ENCODE peak calls at places on chromosomes 12 and 14, in four cellular contexts. W, A, G and N are unnamed samples.

GRCh38 chr12:50363141-50363540 is 33.3 kb downstream of the FAM186A start:
- DNase-seq in G (no peak), A (no peak), W (no peak), N (no peak)

GRCh38 chr12:97177482-97177881 is 270.4 kb downstream of the NEDD1 start:
- DNase-seq in G (no peak), W (no peak), A (no peak), N (peak; percentile 72)

GRCh38 chr14:73008501-73008900 is 18.4 kb downstream of the ZFYVE1 start:
- DNase-seq in A (no peak), W (no peak), G (no peak), N (peak; percentile 71)

GRCh38 chr12:30928356-30929264 is 2.1 kb downstream of the TSPAN11 start:
- DNase-seq in W (no peak), A (peak; percentile 47), G (no peak), N (no peak)

GRCh38 chr12:112858776-112859175 is 48.0 kb upstream of the OAS1 start:
- DNase-seq in G (no peak), A (no peak), W (no peak), N (no peak)

GRCh38 chr14:87250992-87251391 is 742.0 kb downstream of the GALC start:
- DNase-seq in G (no peak), W (no peak), A (no peak), N (no peak)

GRCh38 chr14:60653388-60653690 is 4.1 kb upstream of the SIX1 start:
- DNase-seq in W (no peak), G (no peak), A (no peak), N (no peak)

GRCh38 chr14:71142375-71143038 is 235.2 kb downstream of the PCNX1 start:
- DNase-seq in A (no peak), W (peak; percentile 87), G (no peak), N (peak; percentile 95)

GRCh38 chr12:2765052-2765451 is 29.7 kb upstream of the FKBP4 start:
- DNase-seq in A (no peak), W (no peak), G (no peak), N (no peak)

GRCh38 chr14:89681086-89682018 is 264.3 kb upstream of the FOXN3 start:
- DNase-seq in W (no peak), G (no peak), A (no peak), N (no peak)

GRCh38 chr14:91356218-91356763 is 61.3 kb downstream of the CCDC88C start:
- DNase-seq in A (no peak), W (no peak), G (no peak), N (no peak)
- H3K4me3 ChIP-seq in A (no peak overlapping the region), W (no peak overlapping the region), G (no peak overlapping the region), N (no peak overlapping the region)

GRCh38 chr14:100074431-100075100 is 9.3 kb downstream of the EVL start:
- DNase-seq in W (no peak), G (no peak), A (no peak), N (no peak)

GRCh38 chr14:100070310-100070709 is 5.1 kb downstream of the EVL start:
- DNase-seq in G (no peak), A (no peak), W (no peak), N (no peak)

GRCh38 chr14:100072783-100073346 is 7.6 kb downstream of the EVL start:
- DNase-seq in A (no peak), W (no peak), G (no peak), N (no peak)

GRCh38 chr14:100069161-100069800 is 4.1 kb downstream of the EVL start:
- DNase-seq in W (no peak), A (no peak), G (no peak), N (no peak)

DNA sequence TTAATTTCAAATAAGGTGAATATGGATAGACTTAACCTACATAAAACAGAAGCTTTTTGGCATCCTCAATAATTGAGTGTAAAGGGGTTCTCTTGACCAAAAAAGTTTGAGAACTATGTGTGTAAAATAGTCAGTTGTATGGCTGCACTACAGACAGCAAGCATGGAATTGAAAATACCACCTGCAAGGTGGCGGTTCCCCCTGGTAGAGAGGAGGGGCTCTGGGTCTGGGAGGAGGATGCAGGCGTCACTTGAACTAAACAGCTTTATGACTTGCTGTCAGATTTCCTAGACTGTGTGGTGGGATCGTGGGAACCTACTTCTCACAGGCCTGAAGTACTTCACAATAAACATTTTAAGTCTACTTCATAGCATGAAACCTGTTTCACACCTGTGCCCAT is 6.3 kb downstream of the EVL start:
- DNase-seq in A (no peak), G (no peak), W (no peak), N (no peak)
- H3K4me3 ChIP-seq in A (no peak overlapping the region), G (no peak overlapping the region), W (no peak overlapping the region), N (no peak overlapping the region)

GRCh38 chr12:119671070-119671469 is 3.1 kb downstream of the PRKAB1 start:
- DNase-seq in A (no peak), W (no peak), G (no peak), N (no peak)

GRCh38 chr12:119672194-119672593 is 4.3 kb downstream of the PRKAB1 start:
- DNase-seq in G (no peak), W (no peak), A (no peak), N (no peak)

GRCh38 chr12:119668315-119668651 is 350 bp downstream of the PRKAB1 start:
- DNase-seq in A (no peak), W (peak; percentile 65), G (no peak), N (no peak)

GRCh38 chr12:119667577-119668314 is at the start of gene PRKAB1:
- DNase-seq in G (peak; percentile 96), A (peak; percentile 95), W (peak; percentile 98), N (peak; percentile 98)

GRCh38 chr12:119669744-119670472 is 2.0 kb downstream of the PRKAB1 start:
- DNase-seq in A (no peak), W (peak; percentile 78), G (no peak), N (no peak)
- H3K4me3 ChIP-seq in A (no peak overlapping the region), W (no peak overlapping the region), G (no peak overlapping the region), N (no peak overlapping the region)

DNA sequence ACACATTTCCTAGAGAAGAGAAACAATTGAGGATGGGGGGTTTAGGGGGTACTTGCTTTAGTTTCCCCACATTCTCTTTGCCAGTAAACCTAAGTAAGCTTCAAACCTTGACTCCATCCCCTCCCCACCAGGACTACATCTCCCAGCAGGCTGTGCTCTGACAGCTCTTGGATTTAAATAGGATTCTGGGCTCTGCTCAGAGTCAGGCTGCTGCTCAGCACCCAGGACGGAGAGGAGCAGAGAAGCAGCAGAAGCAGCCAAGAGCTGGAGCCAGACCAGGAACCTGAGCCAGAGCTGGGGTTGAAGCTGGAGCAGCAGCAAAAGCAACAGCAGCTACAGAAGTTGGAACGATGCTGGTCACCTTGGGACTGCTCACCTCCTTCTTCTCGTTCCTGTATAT is 20.6 kb downstream of the RDH12 start:
- DNase-seq in A (peak; percentile 77), G (peak; percentile 71), W (no peak), N (peak; percentile 27)
- H3K4me3 ChIP-seq in A (no peak overlapping the region), G (peak overlapping the region; percentile 39), W (no peak overlapping the region), N (no peak overlapping the region)

GRCh38 chr12:130873825-130874224 is 2.0 kb downstream of the RAN start:
- DNase-seq in A (no peak), W (no peak), G (no peak), N (no peak)
- H3K4me3 ChIP-seq in A (no peak overlapping the region), W (no peak overlapping the region), G (no peak overlapping the region), N (peak overlapping the region; percentile 79)

GRCh38 chr12:53579545-53579955 is 46.6 kb downstream of the ATF7 start:
- DNase-seq in W (peak; percentile 4), G (no peak), A (no peak), N (no peak)

GRCh38 chr12:53572134-53572758 is 53.9 kb downstream of the ATF7 start:
- DNase-seq in W (no peak), A (no peak), G (no peak), N (no peak)

GRCh38 chr12:53575502-53576264 is 50.5 kb downstream of the ATF7 start:
- DNase-seq in G (no peak), A (no peak), W (peak; percentile 43), N (peak; percentile 59)

GRCh38 chr12:53578783-53579182 is 47.4 kb downstream of the ATF7 start:
- DNase-seq in G (no peak), A (no peak), W (peak; percentile 14), N (no peak)

DNA sequence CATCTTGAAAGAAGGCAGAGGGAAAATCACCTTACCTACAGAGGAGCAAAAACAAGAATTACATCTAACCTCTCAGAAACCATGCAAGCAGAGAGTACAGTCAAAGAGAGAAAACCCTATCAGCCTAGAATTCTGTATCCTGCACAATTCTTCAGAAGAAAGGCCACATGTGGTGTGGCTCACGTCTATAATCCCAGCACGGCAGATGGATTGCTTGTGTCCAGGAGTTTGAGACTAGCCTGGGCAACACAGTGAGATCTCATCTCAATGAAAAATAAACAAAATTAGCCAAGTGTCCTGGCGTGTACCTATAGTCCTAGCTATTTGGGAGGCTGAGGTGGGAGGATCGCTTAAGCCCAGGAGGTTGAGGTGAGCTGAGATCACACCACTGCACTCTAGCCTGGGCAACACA is 48.2 kb downstream of the ATF7 start:
- DNase-seq in A (no peak), G (no peak), W (no peak), N (no peak)
- H3K4me3 ChIP-seq in A (no peak overlapping the region), G (no peak overlapping the region), W (no peak overlapping the region), N (no peak overlapping the region)